ENCODE peak calls at places on chromosomes 5 and 9, in ten cellular contexts. One of them, this sample, is unnamed.

GRCh38 chr9:33778700-33779351 is 16.5 kb upstream of the PRSS3 start:
- DNase-seq in GM19239: peak
- DNase-seq in activated T-cell treated with anti-CD3 and anti-CD28 coated beads, Interleukin-2, amount 50 U/mL, for 4 hours: peak
- DNase-seq in left lobe of liver: no peak
- DNase-seq in T1000: peak
- DNase-seq in fibroblast of pulmonary artery: peak
- DNase-seq in activated CD4-positive, alpha-beta T cell treated with anti-CD3 and anti-CD28 coated beads for 4 hours: peak
- DNase-seq in CD4-positive, alpha-beta T cell: peak
- DNase-seq in AG08396: peak
- DNase-seq in gastrocnemius medialis: no peak
- DNase-seq in this sample: peak

GRCh38 chr9:112615584-112616271 is 102.2 kb downstream of the INIP start:
- DNase-seq in GM19239: no peak
- DNase-seq in activated T-cell treated with anti-CD3 and anti-CD28 coated beads, Interleukin-2, amount 50 U/mL, for 4 hours: no peak
- DNase-seq in left lobe of liver: no peak
- DNase-seq in T1000: no peak
- DNase-seq in fibroblast of pulmonary artery: no peak
- DNase-seq in activated CD4-positive, alpha-beta T cell treated with anti-CD3 and anti-CD28 coated beads for 4 hours: no peak
- DNase-seq in CD4-positive, alpha-beta T cell: no peak
- DNase-seq in AG08396: no peak
- DNase-seq in gastrocnemius medialis: no peak
- DNase-seq in this sample: no peak

GRCh38 chr5:40985501-40985900 is 76.2 kb downstream of the C7 start:
- DNase-seq in GM19239: no peak
- DNase-seq in activated T-cell treated with anti-CD3 and anti-CD28 coated beads, Interleukin-2, amount 50 U/mL, for 4 hours: no peak
- DNase-seq in left lobe of liver: no peak
- DNase-seq in T1000: no peak
- DNase-seq in fibroblast of pulmonary artery: no peak
- DNase-seq in activated CD4-positive, alpha-beta T cell treated with anti-CD3 and anti-CD28 coated beads for 4 hours: no peak
- DNase-seq in CD4-positive, alpha-beta T cell: no peak
- DNase-seq in AG08396: no peak
- DNase-seq in gastrocnemius medialis: no peak
- DNase-seq in this sample: no peak

GRCh38 chr5:172454355-172455086 is at the start of gene SH3PXD2B:
- DNase-seq in GM19239: peak
- DNase-seq in activated T-cell treated with anti-CD3 and anti-CD28 coated beads, Interleukin-2, amount 50 U/mL, for 4 hours: no peak
- DNase-seq in left lobe of liver: peak
- DNase-seq in T1000: peak
- DNase-seq in fibroblast of pulmonary artery: peak
- DNase-seq in activated CD4-positive, alpha-beta T cell treated with anti-CD3 and anti-CD28 coated beads for 4 hours: peak
- DNase-seq in CD4-positive, alpha-beta T cell: peak
- DNase-seq in AG08396: peak
- DNase-seq in gastrocnemius medialis: no peak
- DNase-seq in this sample: peak

GRCh38 chr5:74173260-74173659 is 467.3 kb downstream of the ENC1 start:
- DNase-seq in GM19239: no peak
- DNase-seq in activated T-cell treated with anti-CD3 and anti-CD28 coated beads, Interleukin-2, amount 50 U/mL, for 4 hours: no peak
- DNase-seq in left lobe of liver: no peak
- DNase-seq in T1000: no peak
- DNase-seq in fibroblast of pulmonary artery: no peak
- DNase-seq in activated CD4-positive, alpha-beta T cell treated with anti-CD3 and anti-CD28 coated beads for 4 hours: no peak
- DNase-seq in CD4-positive, alpha-beta T cell: no peak
- DNase-seq in AG08396: no peak
- DNase-seq in gastrocnemius medialis: no peak
- DNase-seq in this sample: no peak

GRCh38 chr9:14942037-14942436 is 31.8 kb upstream of the FREM1 start:
- DNase-seq in GM19239: no peak
- DNase-seq in activated T-cell treated with anti-CD3 and anti-CD28 coated beads, Interleukin-2, amount 50 U/mL, for 4 hours: no peak
- DNase-seq in left lobe of liver: no peak
- DNase-seq in T1000: no peak
- DNase-seq in fibroblast of pulmonary artery: no peak
- DNase-seq in activated CD4-positive, alpha-beta T cell treated with anti-CD3 and anti-CD28 coated beads for 4 hours: no peak
- DNase-seq in CD4-positive, alpha-beta T cell: no peak
- DNase-seq in AG08396: no peak
- DNase-seq in gastrocnemius medialis: no peak
- DNase-seq in this sample: no peak

GRCh38 chr5:96432245-96433065 is 593 bp downstream of the PCSK1 start:
- DNase-seq in GM19239: no peak
- DNase-seq in activated T-cell treated with anti-CD3 and anti-CD28 coated beads, Interleukin-2, amount 50 U/mL, for 4 hours: no peak
- DNase-seq in left lobe of liver: no peak
- DNase-seq in T1000: no peak
- DNase-seq in fibroblast of pulmonary artery: no peak
- DNase-seq in activated CD4-positive, alpha-beta T cell treated with anti-CD3 and anti-CD28 coated beads for 4 hours: no peak
- DNase-seq in CD4-positive, alpha-beta T cell: no peak
- DNase-seq in AG08396: no peak
- DNase-seq in gastrocnemius medialis: no peak
- DNase-seq in this sample: no peak

GRCh38 chr5:153619706-153620105 is 129.2 kb downstream of the GRIA1 start:
- DNase-seq in GM19239: no peak
- DNase-seq in activated T-cell treated with anti-CD3 and anti-CD28 coated beads, Interleukin-2, amount 50 U/mL, for 4 hours: no peak
- DNase-seq in left lobe of liver: no peak
- DNase-seq in T1000: no peak
- DNase-seq in fibroblast of pulmonary artery: peak
- DNase-seq in activated CD4-positive, alpha-beta T cell treated with anti-CD3 and anti-CD28 coated beads for 4 hours: no peak
- DNase-seq in CD4-positive, alpha-beta T cell: no peak
- DNase-seq in AG08396: no peak
- DNase-seq in gastrocnemius medialis: no peak
- DNase-seq in this sample: no peak

GRCh38 chr5:42875211-42875610 is 63.5 kb upstream of the SELENOP start:
- DNase-seq in GM19239: no peak
- DNase-seq in activated T-cell treated with anti-CD3 and anti-CD28 coated beads, Interleukin-2, amount 50 U/mL, for 4 hours: no peak
- DNase-seq in left lobe of liver: no peak
- DNase-seq in T1000: no peak
- DNase-seq in fibroblast of pulmonary artery: no peak
- DNase-seq in activated CD4-positive, alpha-beta T cell treated with anti-CD3 and anti-CD28 coated beads for 4 hours: no peak
- DNase-seq in CD4-positive, alpha-beta T cell: no peak
- DNase-seq in AG08396: no peak
- DNase-seq in gastrocnemius medialis: no peak
- DNase-seq in this sample: no peak